ENCODE peak calls at places on chromosome 12, in six cellular contexts. C is heart right ventricle, B is tibial nerve, V is foreskin keratinocyte, I is caudate nucleus, F is dorsolateral prefrontal cortex. K is an unnamed sample.

GRCh38 chr12:79317184-79317847 is 373.4 kb downstream of the PAWR start:
- DNase-seq in V (peak), B (no peak), C (no peak), I (no peak), F (no peak), K (no peak)

GRCh38 chr12:22588817-22589216 is 36.2 kb upstream of the ETNK1 start:
- DNase-seq in B (no peak), V (no peak), I (no peak), F (no peak), C (no peak), K (no peak)

GRCh38 chr12:24499151-24500146 is 449.5 kb downstream of the BCAT1 start:
- DNase-seq in V (peak), B (no peak), F (no peak), C (no peak), I (no peak), K (no peak)

GRCh38 chr12:118960865-118961264 is 20.5 kb upstream of the SRRM4 start:
- DNase-seq in C (no peak), V (no peak), I (no peak), B (no peak), F (no peak), K (no peak)

GRCh38 chr12:24197517-24197916 is 248.0 kb upstream of the SOX5 start:
- DNase-seq in B (no peak), F (no peak), V (no peak), I (no peak), C (no peak), K (no peak)

GRCh38 chr12:78120866-78121590 is 290.3 kb downstream of the NAV3 start:
- DNase-seq in B (no peak), C (no peak), V (peak), I (no peak), F (no peak), K (no peak)

GRCh38 chr12:52527121-52527800 is 7.1 kb upstream of the KRT5 start:
- DNase-seq in B (no peak), V (no peak), F (no peak), I (no peak), C (no peak), K (no peak)

GRCh38 chr12:75964150-75964549 is 67.4 kb downstream of the PHLDA1 start:
- DNase-seq in V (no peak), C (no peak), I (no peak), B (no peak), F (no peak), K (no peak)

GRCh38 chr12:108890208-108890607 is 10.3 kb downstream of the DAO start:
- DNase-seq in I (no peak), V (no peak), F (no peak), B (no peak), C (no peak), K (no peak)

GRCh38 chr12:106275458-106275857 is 27.1 kb upstream of the TCP11L2 start:
- DNase-seq in F (no peak), C (no peak), B (no peak), I (no peak), V (no peak), K (no peak)

GRCh38 chr12:30067156-30067555 is 283.4 kb upstream of the TMTC1 start:
- DNase-seq in F (no peak), C (no peak), B (no peak), I (no peak), V (peak), K (no peak)

GRCh38 chr12:108126990-108127468 is 2.1 kb upstream of the WSCD2 start:
- DNase-seq in F (no peak), C (no peak), B (no peak), V (no peak), I (no peak), K (no peak)

GRCh38 chr12:14948672-14949071 is 10.3 kb upstream of the ERP27 start:
- DNase-seq in B (no peak), C (peak), V (no peak), I (no peak), F (no peak), K (no peak)

GRCh38 chr12:121214855-121215745 is 5.2 kb downstream of the P2RX4 start:
- DNase-seq in C (no peak), B (no peak), V (peak), I (no peak), F (no peak), K (peak)

GRCh38 chr12:11729008-11729407 is 79.5 kb downstream of the ETV6 start:
- DNase-seq in F (no peak), B (no peak), V (peak), I (no peak), C (no peak), K (no peak)

GRCh38 chr12:47268501-47269459 is 189.0 kb upstream of the AMIGO2 start:
- DNase-seq in B (no peak), F (no peak), V (peak), I (no peak), C (no peak), K (no peak)

GRCh38 chr12:66398931-66399625 is 96.8 kb downstream of the HELB start:
- DNase-seq in B (no peak), V (no peak), F (no peak), C (no peak), I (no peak), K (no peak)

GRCh38 chr12:124233041-124233836 is 61.7 kb upstream of the RFLNA start:
- DNase-seq in B (no peak), F (no peak), C (no peak), I (no peak), V (peak), K (peak)

GRCh38 chr12:47556631-47557030 is 149.2 kb downstream of the RPAP3 start:
- DNase-seq in I (no peak), F (no peak), V (no peak), B (no peak), C (no peak), K (no peak)

GRCh38 chr12:56574210-56574609 is 52.6 kb downstream of the RBMS2 start:
- DNase-seq in B (no peak), V (peak), I (no peak), F (no peak), C (no peak), K (no peak)

GRCh38 chr12:3010214-3010930 is 51.2 kb downstream of the TEAD4 start:
- DNase-seq in V (no peak), B (no peak), C (no peak), F (no peak), I (no peak), K (no peak)

GRCh38 chr12:49678711-49679110 is 28.5 kb downstream of the FMNL3 start:
- DNase-seq in B (no peak), F (no peak), I (no peak), C (no peak), V (no peak), K (no peak)

GRCh38 chr12:108939594-108939993 is 59.7 kb downstream of the DAO start:
- DNase-seq in V (peak), C (peak), I (no peak), B (no peak), F (no peak), K (no peak)

GRCh38 chr12:39692258-39692853 is 72.8 kb upstream of the ABCD2 start:
- DNase-seq in V (peak), I (no peak), B (no peak), F (no peak), C (no peak), K (no peak)

GRCh38 chr12:66323017-66323416 is 20.7 kb downstream of the HELB start:
- DNase-seq in B (no peak), F (no peak), I (no peak), V (no peak), C (no peak), K (no peak)

GRCh38 chr12:66539451-66539850 is 139.4 kb downstream of the GRIP1 start:
- DNase-seq in I (no peak), C (no peak), F (no peak), V (no peak), B (no peak), K (no peak)

GRCh38 chr12:42987216-42987631 is 397.7 kb upstream of the PRICKLE1 start:
- DNase-seq in B (no peak), V (no peak), I (no peak), F (no peak), C (no peak), K (no peak)

GRCh38 chr12:52020539-52021336 is 14.0 kb downstream of the TAMALIN start:
- DNase-seq in C (no peak), F (peak), B (no peak), I (peak), V (no peak), K (no peak)

GRCh38 chr12:104055686-104056388 is 5.8 kb upstream of the GLT8D2 start:
- DNase-seq in I (no peak), C (peak), F (no peak), B (no peak), V (no peak), K (no peak)

GRCh38 chr12:132561784-132562156 is 48.6 kb downstream of the LRCOL1 start:
- DNase-seq in I (no peak), V (no peak), F (no peak), B (no peak), C (no peak), K (no peak)

GRCh38 chr12:46921048-46921753 is 95.4 kb upstream of the SLC38A4 start:
- DNase-seq in V (peak), C (no peak), B (no peak), I (no peak), F (no peak), K (no peak)

GRCh38 chr12:52380271-52380694 is 5.2 kb downstream of the KRT84 start:
- DNase-seq in F (peak), B (no peak), I (no peak), V (peak), C (no peak), K (no peak)

GRCh38 chr12:51721281-51721940 is 127.1 kb downstream of the FIGNL2 start:
- DNase-seq in I (no peak), B (no peak), V (no peak), F (peak), C (peak), K (no peak)

DNA sequence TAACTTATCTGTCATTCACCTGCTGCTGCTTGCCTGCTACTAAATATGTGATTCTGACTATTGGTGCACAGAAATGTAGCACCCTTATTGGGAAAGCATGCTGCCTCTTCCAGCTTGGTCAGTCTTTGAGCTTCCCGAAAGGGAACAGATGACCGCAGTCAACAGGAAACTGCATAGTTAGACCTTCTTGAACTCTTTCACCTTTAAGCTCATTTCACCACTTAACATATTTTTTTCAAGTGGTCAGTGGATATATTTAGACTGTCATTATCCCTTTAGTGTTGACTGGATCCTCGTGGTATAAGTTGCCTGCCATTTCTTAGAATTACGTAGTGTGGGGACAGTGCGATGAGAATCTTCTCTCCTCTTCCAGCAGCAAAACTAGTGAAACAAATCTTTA is 224.9 kb downstream of the FBXL14 start:
- DNase-seq in B (no peak), I (no peak), V (no peak), C (peak), F (no peak), K (no peak)
- H3K27ac ChIP-seq in B (no peak), I (no peak), V (no peak), C (peak), F (no peak), K (no peak)

GRCh38 chr12:31853520-31853919 is 105.7 kb upstream of the RESF1 start:
- DNase-seq in B (no peak), F (no peak), I (no peak), V (no peak), C (no peak), K (no peak)

GRCh38 chr12:31855427-31855826 is 103.8 kb upstream of the RESF1 start:
- DNase-seq in F (no peak), C (no peak), B (no peak), I (no peak), V (no peak), K (no peak)

GRCh38 chr12:31850268-31850667 is 108.9 kb upstream of the RESF1 start:
- DNase-seq in I (no peak), C (no peak), B (no peak), F (no peak), V (no peak), K (no peak)

GRCh38 chr12:31849090-31849687 is 110.0 kb upstream of the RESF1 start:
- DNase-seq in C (no peak), V (peak), B (no peak), I (no peak), F (no peak), K (no peak)

GRCh38 chr12:31853977-31854376 is 105.2 kb upstream of the RESF1 start:
- DNase-seq in V (no peak), C (no peak), I (no peak), B (no peak), F (no peak), K (no peak)
- H3K27ac ChIP-seq in V (no peak), C (no peak), I (no peak), B (no peak), F (no peak), K (no peak)

GRCh38 chr12:88309546-88309945 is 167.4 kb downstream of the TMTC3 start:
- DNase-seq in I (no peak), V (peak), B (no peak), C (no peak), F (no peak), K (no peak)

GRCh38 chr12:88308825-88309224 is 166.7 kb downstream of the TMTC3 start:
- DNase-seq in I (no peak), F (no peak), V (peak), B (no peak), C (no peak), K (no peak)

GRCh38 chr12:88310666-88311065 is 168.6 kb downstream of the TMTC3 start:
- DNase-seq in I (no peak), V (no peak), C (no peak), B (peak), F (no peak), K (no peak)

GRCh38 chr12:88313554-88313953 is 171.4 kb downstream of the TMTC3 start:
- DNase-seq in I (no peak), C (no peak), F (no peak), V (no peak), B (no peak), K (no peak)

GRCh38 chr12:88310069-88310468 is 168.0 kb downstream of the TMTC3 start:
- DNase-seq in F (no peak), C (peak), V (peak), I (no peak), B (no peak), K (peak)
- H3K27ac ChIP-seq in F (no peak), C (peak), V (peak), I (no peak), B (no peak), K (peak)

DNA sequence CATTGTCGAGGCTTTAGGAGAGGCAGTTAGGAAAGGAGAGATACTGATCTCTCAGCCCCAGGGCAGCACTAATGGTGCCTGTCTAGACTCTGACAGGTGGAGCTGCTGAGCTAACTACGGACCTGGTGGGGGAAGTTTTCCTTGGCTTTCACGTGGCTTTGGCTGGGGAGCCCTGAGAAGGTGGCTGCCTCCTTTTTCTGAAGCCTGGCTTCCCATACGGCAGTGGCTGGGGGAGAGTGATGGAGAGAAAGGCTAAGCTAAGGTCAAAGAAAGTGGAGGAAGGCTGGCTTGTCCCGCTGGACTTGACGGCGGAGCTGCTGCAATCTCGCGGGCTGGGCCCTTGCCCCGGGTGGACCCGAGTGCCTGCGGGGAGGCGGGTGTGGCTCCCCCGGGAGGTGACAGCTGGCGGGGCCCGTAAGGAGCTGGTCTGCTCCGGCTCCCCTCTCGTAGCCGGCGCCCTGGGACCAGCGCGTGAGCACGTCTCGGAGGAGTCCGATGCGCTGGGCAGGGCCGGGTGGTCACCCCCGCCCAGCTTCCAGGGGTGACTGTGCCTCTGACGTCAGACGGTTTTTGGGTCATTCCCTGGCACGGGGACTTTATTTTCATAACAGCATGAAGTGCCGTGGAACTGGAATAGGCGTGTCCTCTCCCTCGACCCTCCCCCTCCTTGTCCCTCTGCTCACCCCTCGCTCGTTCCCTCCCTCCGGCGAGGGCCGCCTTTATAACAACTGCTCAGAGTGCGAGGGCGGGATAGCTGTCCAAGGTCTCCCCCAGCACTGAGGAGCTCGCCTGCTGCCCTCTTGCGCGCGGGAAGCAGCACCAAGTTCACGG is at the start of gene GPRC5A:
- DNase-seq in C (peak), B (peak), F (no peak), V (peak), I (no peak), K (peak)
- H3K27ac ChIP-seq in C (peak), B (peak), F (no peak), V (peak), I (no peak), K (peak)

GRCh38 chr12:97005612-97006011 is 98.6 kb downstream of the NEDD1 start:
- DNase-seq in C (no peak), V (no peak), I (no peak), B (no peak), F (no peak), K (no peak)

GRCh38 chr12:97003276-97003675 is 96.2 kb downstream of the NEDD1 start:
- DNase-seq in V (no peak), I (no peak), C (no peak), B (no peak), F (no peak), K (no peak)

GRCh38 chr12:97005174-97005573 is 98.1 kb downstream of the NEDD1 start:
- DNase-seq in F (no peak), I (no peak), V (no peak), C (no peak), B (no peak), K (no peak)

DNA sequence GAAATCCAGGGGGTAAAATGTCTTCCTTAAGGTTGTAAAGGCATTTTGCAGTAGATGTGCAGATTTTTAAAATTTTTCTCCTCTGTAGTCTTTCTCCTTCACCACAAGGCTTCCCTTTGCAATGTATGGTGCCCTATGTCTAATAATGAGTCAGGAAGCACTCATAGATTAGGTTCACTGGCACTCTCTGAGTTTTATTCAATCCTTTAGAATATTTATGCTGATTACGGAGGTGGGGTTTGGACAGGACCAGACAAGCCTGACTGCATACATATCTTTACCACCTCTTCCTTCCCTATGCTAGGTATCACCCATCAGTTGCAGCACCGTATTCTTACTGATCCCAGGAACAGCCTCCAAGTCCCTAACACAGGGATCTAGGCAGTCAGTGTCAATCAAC is 99.5 kb downstream of the NEDD1 start:
- DNase-seq in B (no peak), I (no peak), F (no peak), C (no peak), V (peak), K (peak)
- H3K27ac ChIP-seq in B (no peak), I (no peak), F (no peak), C (no peak), V (no peak), K (no peak)

GRCh38 chr12:116248930-116249329 is 28.6 kb downstream of the MED13L start:
- DNase-seq in V (no peak), B (no peak), I (no peak), F (no peak), C (no peak), K (no peak)
- H3K27ac ChIP-seq in V (no peak), B (no peak), I (no peak), F (no peak), C (no peak), K (no peak)

GRCh38 chr12:105228494-105228893 is 7.5 kb downstream of the APPL2 start:
- DNase-seq in V (no peak), B (no peak), I (no peak), C (no peak), F (no peak), K (no peak)
- H3K27ac ChIP-seq in V (no peak), B (peak), I (peak), C (no peak), F (peak), K (no peak)

GRCh38 chr12:45634273-45634917 is 95.1 kb upstream of the ARID2 start:
- DNase-seq in V (no peak), B (no peak), F (no peak), I (no peak), C (no peak), K (no peak)

GRCh38 chr12:45629292-45629691 is 100.2 kb upstream of the ARID2 start:
- DNase-seq in I (no peak), V (no peak), B (no peak), F (no peak), C (no peak), K (no peak)

GRCh38 chr12:45637706-45638105 is 91.8 kb upstream of the ARID2 start:
- DNase-seq in B (no peak), V (peak), I (no peak), F (no peak), C (no peak), K (peak)

GRCh38 chr12:45638386-45638785 is 91.1 kb upstream of the ARID2 start:
- DNase-seq in C (no peak), I (no peak), F (no peak), B (no peak), V (no peak), K (no peak)

DNA sequence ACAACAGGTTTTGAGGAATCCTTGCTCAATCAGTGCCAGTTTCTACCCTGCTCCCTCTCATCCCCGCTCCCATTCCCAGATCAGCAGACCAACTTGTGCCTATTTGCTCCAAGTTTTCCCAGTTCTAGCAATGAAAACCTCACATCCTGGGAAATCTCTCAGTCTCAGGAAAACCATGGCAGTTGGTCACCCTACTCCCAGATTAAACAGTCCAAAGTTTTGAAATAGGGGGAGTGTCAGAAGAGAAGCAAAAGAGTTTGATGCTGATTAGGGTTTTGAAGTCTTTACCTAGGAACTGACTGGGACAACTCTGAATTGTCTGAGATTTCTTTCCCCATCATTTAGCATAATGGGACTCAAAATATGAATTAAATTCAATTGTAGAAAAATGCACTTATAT is 95.8 kb upstream of the ARID2 start:
- DNase-seq in I (no peak), F (no peak), V (no peak), B (no peak), C (no peak), K (no peak)
- H3K27ac ChIP-seq in I (no peak), F (no peak), V (no peak), B (no peak), C (no peak), K (no peak)

K was measured in epithelial cell of prostate.